ENCODE peak calls at places on chromosomes 11 and 22, in six cellular contexts. One of them, this sample, is unnamed.

GRCh38 chr22:29642694-29643093 is 39.3 kb downstream of the NF2 start:
- DNase-seq in NCI-H2029 treated with DMSO at 0.1 percent for 48 hours: no peak
- DNase-seq in GM12892: no peak
- DNase-seq in LoVo: no peak
- DNase-seq in kidney glomerular epithelial cell: no peak
- DNase-seq in activated gamma-delta T cell: no peak
- DNase-seq in this sample: no peak

GRCh38 chr22:30249049-30250038 is 2.8 kb upstream of the LIF start:
- DNase-seq in NCI-H2029 treated with DMSO at 0.1 percent for 48 hours: no peak
- DNase-seq in LoVo: no peak
- DNase-seq in GM12892: no peak
- DNase-seq in kidney glomerular epithelial cell: no peak
- DNase-seq in activated gamma-delta T cell: no peak
- DNase-seq in this sample: no peak

GRCh38 chr22:27873476-27873875 is 45.6 kb downstream of the PITPNB start:
- DNase-seq in activated gamma-delta T cell: no peak
- DNase-seq in NCI-H2029 treated with DMSO at 0.1 percent for 48 hours: no peak
- DNase-seq in LoVo: no peak
- DNase-seq in GM12892: no peak
- DNase-seq in kidney glomerular epithelial cell: no peak
- DNase-seq in this sample: no peak

GRCh38 chr11:2517386-2518064 is 72.7 kb downstream of the KCNQ1 start:
- DNase-seq in activated gamma-delta T cell: no peak
- DNase-seq in LoVo: no peak
- DNase-seq in GM12892: no peak
- DNase-seq in kidney glomerular epithelial cell: no peak
- DNase-seq in NCI-H2029 treated with DMSO at 0.1 percent for 48 hours: no peak
- DNase-seq in this sample: peak; percentile 5

GRCh38 chr22:46835288-46835687 is 72.8 kb downstream of the TBC1D22A start:
- DNase-seq in LoVo: no peak
- DNase-seq in NCI-H2029 treated with DMSO at 0.1 percent for 48 hours: no peak
- DNase-seq in activated gamma-delta T cell: no peak
- DNase-seq in GM12892: no peak
- DNase-seq in kidney glomerular epithelial cell: no peak
- DNase-seq in this sample: no peak

GRCh38 chr11:7281083-7281482 is 29.4 kb downstream of the SYT9 start:
- DNase-seq in NCI-H2029 treated with DMSO at 0.1 percent for 48 hours: no peak
- DNase-seq in activated gamma-delta T cell: no peak
- DNase-seq in kidney glomerular epithelial cell: peak; percentile 74
- DNase-seq in GM12892: no peak
- DNase-seq in LoVo: no peak
- DNase-seq in this sample: no peak

GRCh38 chr22:30872282-30873041 is 96.1 kb downstream of the MORC2 start:
- DNase-seq in LoVo: no peak
- DNase-seq in activated gamma-delta T cell: no peak
- DNase-seq in NCI-H2029 treated with DMSO at 0.1 percent for 48 hours: no peak
- DNase-seq in GM12892: peak; percentile 13
- DNase-seq in kidney glomerular epithelial cell: no peak
- DNase-seq in this sample: no peak

GRCh38 chr11:33898957-33899356 is 7.1 kb upstream of the LMO2 start:
- DNase-seq in GM12892: no peak
- DNase-seq in LoVo: no peak
- DNase-seq in activated gamma-delta T cell: no peak
- DNase-seq in kidney glomerular epithelial cell: no peak
- DNase-seq in NCI-H2029 treated with DMSO at 0.1 percent for 48 hours: no peak
- DNase-seq in this sample: no peak

GRCh38 chr11:7422544-7423331 is 62.6 kb upstream of the OLFML1 start:
- DNase-seq in kidney glomerular epithelial cell: no peak
- DNase-seq in LoVo: no peak
- DNase-seq in activated gamma-delta T cell: no peak
- DNase-seq in GM12892: no peak
- DNase-seq in NCI-H2029 treated with DMSO at 0.1 percent for 48 hours: no peak
- DNase-seq in this sample: no peak

GRCh38 chr11:65903068-65903481 is 2.9 kb upstream of the FOSL1 start:
- DNase-seq in activated gamma-delta T cell: no peak
- DNase-seq in NCI-H2029 treated with DMSO at 0.1 percent for 48 hours: no peak
- DNase-seq in kidney glomerular epithelial cell: peak; percentile 76
- DNase-seq in GM12892: no peak
- DNase-seq in LoVo: peak; percentile 88
- DNase-seq in this sample: no peak

GRCh38 chr11:47551086-47551485 is 1.8 kb downstream of the CELF1 start:
- DNase-seq in LoVo: peak; percentile 42
- DNase-seq in activated gamma-delta T cell: no peak
- DNase-seq in kidney glomerular epithelial cell: peak; percentile 6
- DNase-seq in GM12892: peak; percentile 31
- DNase-seq in NCI-H2029 treated with DMSO at 0.1 percent for 48 hours: no peak
- DNase-seq in this sample: no peak

GRCh38 chr11:127270848-127271247 is 270.3 kb upstream of the KIRREL3 start:
- DNase-seq in activated gamma-delta T cell: no peak
- DNase-seq in NCI-H2029 treated with DMSO at 0.1 percent for 48 hours: no peak
- DNase-seq in GM12892: no peak
- DNase-seq in kidney glomerular epithelial cell: no peak
- DNase-seq in LoVo: no peak
- DNase-seq in this sample: no peak

GRCh38 chr11:44290206-44290605 is 19.7 kb downstream of the ALX4 start:
- DNase-seq in kidney glomerular epithelial cell: no peak
- DNase-seq in LoVo: peak; percentile 41
- DNase-seq in GM12892: no peak
- DNase-seq in NCI-H2029 treated with DMSO at 0.1 percent for 48 hours: no peak
- DNase-seq in activated gamma-delta T cell: no peak
- DNase-seq in this sample: no peak

GRCh38 chr11:34749666-34750659 is 129.1 kb downstream of the EHF start:
- DNase-seq in NCI-H2029 treated with DMSO at 0.1 percent for 48 hours: no peak
- DNase-seq in GM12892: no peak
- DNase-seq in activated gamma-delta T cell: no peak
- DNase-seq in LoVo: peak; percentile 9
- DNase-seq in kidney glomerular epithelial cell: no peak
- DNase-seq in this sample: no peak

GRCh38 chr11:9002920-9003572 is 755 bp downstream of the NRIP3 start:
- DNase-seq in GM12892: no peak
- DNase-seq in activated gamma-delta T cell: no peak
- DNase-seq in NCI-H2029 treated with DMSO at 0.1 percent for 48 hours: no peak
- DNase-seq in LoVo: no peak
- DNase-seq in kidney glomerular epithelial cell: no peak
- DNase-seq in this sample: no peak

GRCh38 chr11:15711311-15711710 is 596.6 kb downstream of the INSC start:
- DNase-seq in activated gamma-delta T cell: no peak
- DNase-seq in kidney glomerular epithelial cell: no peak
- DNase-seq in GM12892: no peak
- DNase-seq in LoVo: no peak
- DNase-seq in NCI-H2029 treated with DMSO at 0.1 percent for 48 hours: no peak
- DNase-seq in this sample: no peak

GRCh38 chr11:119728226-119728626 is 774 bp downstream of the NECTIN1 start:
- DNase-seq in kidney glomerular epithelial cell: no peak
- DNase-seq in LoVo: no peak
- DNase-seq in GM12892: no peak
- DNase-seq in NCI-H2029 treated with DMSO at 0.1 percent for 48 hours: no peak
- DNase-seq in activated gamma-delta T cell: no peak
- DNase-seq in this sample: no peak